ENCODE peak calls at places on chromosomes 5 and 9, in ten cellular contexts. T is SW480, J is tibial artery, D is activated T-helper 1 cell treated with Interleukin-2 at 50 U/mL for 16 hours, O is PC-3, L is AG20443, S is mucosa of descending colon, B is T-cell, M is C1 segment of cervical spinal cord, Z is sigmoid colon. U is an unnamed sample.

GRCh38 chr5:91443028-91443427 is 59.9 kb upstream of the ARRDC3 start:
- DNase-seq in L (peak), B (no peak), O (peak), J (no peak), Z (no peak), T (no peak), M (no peak), D (no peak), S (no peak), U (no peak)

GRCh38 chr9:29211681-29212589 is 1638.7 kb upstream of the C9orf72 start:
- DNase-seq in T (no peak), L (peak), S (peak), D (no peak), O (no peak), M (no peak), B (no peak), J (no peak), Z (peak), U (peak)

GRCh38 chr5:35145671-35146317 is 84.5 kb downstream of the PRLR start:
- DNase-seq in D (no peak), S (no peak), B (no peak), Z (no peak), L (no peak), M (no peak), T (no peak), O (peak), J (no peak), U (no peak)

GRCh38 chr5:3102531-3102930 is 351.1 kb upstream of the IRX2 start:
- DNase-seq in T (no peak), Z (no peak), J (no peak), B (no peak), D (no peak), L (no peak), S (no peak), O (no peak), M (no peak), U (no peak)

GRCh38 chr5:36606437-36607113 is at the start of gene SLC1A3:
- DNase-seq in D (no peak), M (peak), S (peak), Z (peak), J (peak), T (peak), L (peak), B (no peak), O (peak), U (peak)

GRCh38 chr5:134250949-134251348 is 25.1 kb upstream of the PPP2CA start:
- DNase-seq in T (no peak), O (no peak), M (no peak), B (no peak), Z (no peak), L (no peak), S (no peak), D (no peak), J (no peak), U (no peak)

GRCh38 chr5:60797482-60798153 is 46.5 kb downstream of the ELOVL7 start:
- DNase-seq in T (no peak), L (no peak), S (no peak), Z (no peak), M (no peak), J (no peak), D (no peak), O (no peak), B (no peak), U (no peak)

GRCh38 chr5:154834045-154834444 is 16.4 kb downstream of the FAXDC2 start:
- DNase-seq in L (no peak), Z (no peak), O (no peak), J (no peak), B (no peak), D (no peak), T (no peak), M (no peak), S (no peak), U (no peak)

GRCh38 chr5:181088289-181088688 is 42.7 kb downstream of the OR2V1 start:
- DNase-seq in O (peak), S (no peak), M (no peak), L (no peak), Z (no peak), J (no peak), B (no peak), D (no peak), T (peak), U (no peak)

GRCh38 chr9:3768698-3769458 is 243.1 kb upstream of the RFX3 start:
- DNase-seq in J (no peak), B (no peak), M (no peak), D (no peak), T (peak), O (no peak), S (peak), L (peak), Z (no peak), U (no peak)

GRCh38 chr5:120454094-120454798 is 9.9 kb upstream of the PRR16 start:
- DNase-seq in D (no peak), O (no peak), S (no peak), T (no peak), Z (no peak), J (no peak), L (peak), B (no peak), M (no peak), U (no peak)

GRCh38 chr5:56617998-56618397 is 197.4 kb upstream of the MAP3K1 start:
- DNase-seq in T (no peak), S (no peak), O (no peak), Z (no peak), J (no peak), B (no peak), M (no peak), D (no peak), L (no peak), U (no peak)

U was measured in stomach.